ENCODE peak calls at places on chromosomes 3 and 15, in ten cellular contexts. L, O, W, B, I, R, J, F, A and V are unnamed samples. For H3K4me1, the result is how much of the 10 kb centered on the place peaks cover.

GRCh38 chr3:161177996-161178395 is 43.1 kb upstream of the NMD3 start:
- DNase-seq in F (no peak), I (no peak), W (no peak), L (no peak), O (no peak), B (no peak), J (no peak), A (no peak), R (no peak), V (no peak)

GRCh38 chr3:37024092-37024491 is 30.8 kb downstream of the MLH1 start:
- DNase-seq in F (no peak), L (no peak), A (no peak), I (no peak), R (no peak), O (no peak), W (no peak), B (no peak), J (no peak), V (peak)

GRCh38 chr3:52434491-52435115 is 10.3 kb downstream of the SEMA3G start:
- DNase-seq in J (no peak), I (peak), R (no peak), L (no peak), F (no peak), B (no peak), A (no peak), W (no peak), O (no peak), V (no peak)

GRCh38 chr15:75620043-75620775 is 5.3 kb downstream of the SNUPN start:
- DNase-seq in J (no peak), A (no peak), I (peak), R (no peak), O (no peak), B (no peak), L (peak), F (no peak), W (no peak), V (no peak)

GRCh38 chr3:87336761-87337160 is 60.4 kb upstream of the POU1F1 start:
- DNase-seq in R (no peak), L (no peak), W (no peak), F (no peak), J (no peak), A (no peak), I (no peak), O (no peak), B (no peak), V (no peak)

GRCh38 chr3:168248383-168249047 is 152.8 kb upstream of the GOLIM4 start:
- DNase-seq in W (no peak), I (peak), B (no peak), J (no peak), A (no peak), R (peak), F (peak), L (peak), O (peak), V (no peak)

GRCh38 chr15:61226313-61227250 is 2.5 kb downstream of the RORA start:
- DNase-seq in A (no peak), R (no peak), O (no peak), I (no peak), B (no peak), W (no peak), L (no peak), J (no peak), F (no peak), V (no peak)

GRCh38 chr3:149376728-149377407 is 581 bp downstream of the TM4SF1 start:
- DNase-seq in R (no peak), I (no peak), B (no peak), J (no peak), L (no peak), A (no peak), O (no peak), W (no peak), F (no peak), V (no peak)

GRCh38 chr3:152399374-152399773 is 130.6 kb downstream of the MBNL1 start:
- DNase-seq in L (no peak), I (no peak), W (no peak), F (no peak), B (no peak), J (no peak), A (no peak), R (no peak), O (no peak), V (no peak)

GRCh38 chr15:33789141-33789540 is 179.2 kb upstream of the CHRM5 start:
- DNase-seq in B (no peak), I (no peak), A (no peak), W (no peak), J (no peak), L (peak), F (no peak), O (no peak), R (no peak), V (no peak)

GRCh38 chr15:66545249-66545648 is 20.5 kb downstream of the LCTL start:
- DNase-seq in B (no peak), F (no peak), R (no peak), J (no peak), I (no peak), L (no peak), O (no peak), W (no peak), A (no peak), V (no peak)

GRCh38 chr15:68447209-68447608 is 15.2 kb upstream of the ITGA11 start:
- DNase-seq in F (no peak), B (no peak), O (no peak), L (no peak), W (peak), R (no peak), A (no peak), J (no peak), I (no peak), V (no peak)

GRCh38 chr15:27235161-27235560 is 264.2 kb downstream of the GABRG3 start:
- DNase-seq in A (no peak), L (no peak), B (no peak), F (no peak), O (no peak), I (no peak), W (no peak), J (no peak), R (no peak), V (no peak)

GRCh38 chr15:29337156-29337959 is 67.7 kb upstream of the NSMCE3 start:
- DNase-seq in L (peak), F (no peak), W (no peak), B (no peak), I (no peak), O (no peak), A (no peak), R (no peak), J (no peak), V (no peak)

GRCh38 chr3:55066406-55067128 is 138.7 kb upstream of the LRTM1 start:
- DNase-seq in O (no peak), B (no peak), I (peak), F (no peak), R (no peak), J (no peak), W (no peak), L (peak), A (no peak), V (no peak)

GRCh38 chr3:11610044-11610671 is 33.6 kb downstream of the VGLL4 start:
- DNase-seq in J (peak), F (no peak), R (peak), B (no peak), A (no peak), W (peak), I (peak), L (peak), O (no peak), V (no peak)

GRCh38 chr15:101487060-101487459 is 2.4 kb downstream of the PCSK6 start:
- DNase-seq in B (no peak), I (no peak), J (no peak), O (no peak), R (no peak), W (no peak), F (no peak), A (no peak), L (no peak), V (no peak)

GRCh38 chr3:42803800-42804112 is 534 bp downstream of the HIGD1A start:
- DNase-seq in F (no peak), J (peak), R (peak), W (peak), B (no peak), I (peak), L (peak), O (peak), A (no peak), V (no peak)

GRCh38 chr3:149352556-149352955 is 19.1 kb upstream of the TM4SF18 start:
- DNase-seq in W (no peak), L (peak), B (no peak), R (peak), J (peak), A (no peak), I (peak), O (peak), F (peak), V (no peak)

GRCh38 chr3:73586190-73586589 is 38.6 kb downstream of the PDZRN3 start:
- DNase-seq in W (no peak), A (no peak), L (no peak), O (no peak), B (no peak), R (no peak), I (no peak), F (no peak), J (no peak), V (no peak)

GRCh38 chr15:67707520-67708283 is 117.6 kb upstream of the SKOR1 start:
- DNase-seq in A (no peak), F (no peak), L (no peak), B (no peak), R (no peak), O (no peak), W (no peak), J (no peak), I (no peak), V (no peak)

GRCh38 chr3:172562881-172563835 is 39.9 kb upstream of the TNFSF10 start:
- DNase-seq in A (no peak), F (no peak), B (no peak), R (no peak), I (no peak), L (peak), O (no peak), W (no peak), J (peak), V (no peak)

GRCh38 chr3:109275702-109276293 is 40.5 kb downstream of the DPPA2 start:
- DNase-seq in A (no peak), F (peak), L (peak), O (peak), J (peak), W (no peak), R (peak), B (no peak), I (peak), V (no peak)

GRCh38 chr3:63968612-63969350 is 54.5 kb downstream of the PSMD6 start:
- DNase-seq in R (no peak), J (no peak), A (no peak), O (no peak), L (no peak), I (no peak), F (no peak), B (no peak), W (no peak), V (no peak)

GRCh38 chr3:69058180-69058946 is 6.2 kb upstream of the TMF1 start:
- DNase-seq in A (no peak), B (no peak), W (no peak), F (no peak), O (no peak), J (no peak), R (no peak), I (no peak), L (no peak), V (peak)

GRCh38 chr3:111096487-111097209 is 25.0 kb downstream of the NECTIN3 start:
- DNase-seq in B (no peak), J (no peak), I (no peak), L (no peak), W (no peak), O (no peak), R (no peak), A (no peak), F (no peak), V (no peak)

GRCh38 chr15:76177491-76178040 is 117.8 kb downstream of the TMEM266 start:
- DNase-seq in L (no peak), J (peak), A (no peak), R (peak), I (no peak), F (no peak), W (no peak), B (no peak), O (no peak), V (no peak)

GRCh38 chr15:98903377-98904018 is 104.1 kb downstream of the PGPEP1L start:
- DNase-seq in B (no peak), O (no peak), F (no peak), R (no peak), A (no peak), I (no peak), J (no peak), W (no peak), L (no peak), V (no peak)
- H3K4me1 ChIP-seq in B (under half), O (under half), F (under half), R (half or more), A (under half), I (under half), J (under half), W (under half), L (under half), V (under half)

DNA sequence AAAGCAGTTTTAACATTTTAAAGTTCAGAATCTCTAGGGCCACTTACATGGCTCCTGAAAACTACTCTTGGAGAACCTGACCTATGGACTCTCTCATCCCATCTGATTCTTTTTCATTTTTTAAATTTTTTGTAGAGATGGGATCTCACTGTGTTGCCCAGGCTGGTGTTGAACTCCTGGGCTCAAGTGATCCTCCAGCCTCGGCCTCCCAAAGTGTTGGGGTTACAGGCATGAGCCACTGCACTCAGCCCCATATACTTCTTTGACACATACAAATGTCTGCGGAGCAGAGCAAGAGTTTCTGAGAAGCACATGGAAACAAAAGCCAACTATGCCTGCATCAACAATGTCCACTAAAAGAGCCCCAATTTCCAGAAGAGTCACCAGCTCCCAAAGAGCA is 189.8 kb downstream of the FOXP1 start:
- DNase-seq in F (no peak), I (no peak), R (no peak), W (no peak), B (no peak), J (no peak), L (no peak), A (no peak), O (no peak), V (no peak)
- H3K4me1 ChIP-seq in F (under half), I (under half), R (half or more), W (under half), B (under half), J (under half), L (under half), A (half or more), O (under half), V (half or more)

GRCh38 chr15:70323111-70323851 is 225.6 kb upstream of the TLE3 start:
- DNase-seq in A (no peak), W (peak), B (no peak), I (peak), R (peak), F (peak), J (no peak), L (peak), O (no peak), V (no peak)
- H3K4me1 ChIP-seq in A (under half), W (under half), B (under half), I (under half), R (half or more), F (under half), J (under half), L (half or more), O (under half), V (under half)

GRCh38 chr3:126997455-126998038 is 14.6 kb downstream of the PLXNA1 start:
- DNase-seq in F (no peak), B (no peak), I (peak), L (no peak), A (no peak), J (no peak), O (no peak), R (peak), W (no peak), V (no peak)
- H3K4me1 ChIP-seq in F (under half), B (under half), I (under half), L (under half), A (under half), J (under half), O (under half), R (under half), W (under half), V (under half)

GRCh38 chr15:31077981-31078380 is 23.5 kb downstream of the TRPM1 start:
- DNase-seq in B (no peak), R (no peak), W (peak), I (no peak), L (no peak), O (no peak), F (no peak), J (no peak), A (no peak), V (no peak)
- H3K4me1 ChIP-seq in B (under half), R (under half), W (under half), I (under half), L (under half), O (under half), F (under half), J (under half), A (under half), V (under half)

DNA sequence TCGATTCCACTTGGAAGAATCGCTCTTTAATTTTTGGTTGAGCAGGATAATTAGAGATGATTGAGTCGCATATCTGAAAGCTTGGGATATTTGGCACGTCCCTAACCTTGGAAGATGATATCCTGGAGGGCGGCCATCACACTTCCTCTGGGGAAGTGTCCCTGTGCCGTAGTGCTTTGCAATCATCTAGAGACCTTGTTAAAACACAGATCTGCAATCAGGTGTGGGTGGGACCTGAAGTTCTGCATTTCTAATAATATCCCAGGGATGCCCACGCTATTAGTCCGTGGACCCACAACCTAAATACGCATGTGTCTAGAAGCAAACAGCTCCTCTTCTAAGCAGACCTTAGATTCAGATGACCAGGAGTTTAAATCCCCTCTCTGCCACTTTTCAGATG is 20.5 kb downstream of the MYO1E start:
- DNase-seq in W (no peak), A (no peak), O (no peak), J (no peak), R (no peak), I (no peak), L (no peak), F (no peak), B (no peak), V (no peak)
- H3K4me1 ChIP-seq in W (under half), A (under half), O (under half), J (under half), R (half or more), I (under half), L (under half), F (under half), B (half or more), V (under half)

DNA sequence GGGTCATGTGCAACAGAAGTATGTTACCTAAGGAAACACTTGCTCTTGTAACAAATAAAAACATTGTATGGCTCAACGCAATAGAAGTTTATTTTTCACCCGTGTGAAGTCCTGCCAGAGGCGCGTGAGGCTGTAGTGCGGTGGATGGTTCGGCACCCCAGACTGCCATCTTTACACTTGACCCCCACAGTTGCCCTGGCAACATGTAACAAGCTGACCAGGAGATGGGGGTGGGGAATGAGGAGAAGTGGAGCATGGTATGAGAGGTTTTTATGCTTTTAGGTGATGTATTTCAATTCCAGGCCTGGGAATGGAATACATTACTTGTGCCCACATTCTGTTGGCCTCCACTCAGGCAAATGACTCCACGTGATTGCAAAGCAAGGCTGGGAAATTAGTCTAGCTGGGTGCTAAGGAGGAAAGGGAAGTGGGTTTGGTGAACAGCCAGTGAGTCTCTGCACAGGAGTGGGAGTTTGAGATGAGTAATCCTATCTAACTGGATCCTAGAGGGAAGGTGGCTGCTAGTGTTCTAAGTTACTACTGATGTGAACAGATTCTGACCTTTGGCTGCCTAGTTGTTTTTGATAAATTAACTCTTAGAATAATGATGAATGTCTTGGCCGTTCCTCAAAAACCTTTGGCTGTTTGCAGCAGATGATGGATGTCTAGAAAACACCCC is 33.8 kb upstream of the GREM1 start:
- DNase-seq in B (no peak), O (no peak), R (no peak), I (no peak), L (no peak), J (no peak), W (no peak), A (no peak), F (no peak), V (no peak)
- H3K4me1 ChIP-seq in B (under half), O (under half), R (under half), I (under half), L (under half), J (under half), W (under half), A (under half), F (under half), V (under half)

DNA sequence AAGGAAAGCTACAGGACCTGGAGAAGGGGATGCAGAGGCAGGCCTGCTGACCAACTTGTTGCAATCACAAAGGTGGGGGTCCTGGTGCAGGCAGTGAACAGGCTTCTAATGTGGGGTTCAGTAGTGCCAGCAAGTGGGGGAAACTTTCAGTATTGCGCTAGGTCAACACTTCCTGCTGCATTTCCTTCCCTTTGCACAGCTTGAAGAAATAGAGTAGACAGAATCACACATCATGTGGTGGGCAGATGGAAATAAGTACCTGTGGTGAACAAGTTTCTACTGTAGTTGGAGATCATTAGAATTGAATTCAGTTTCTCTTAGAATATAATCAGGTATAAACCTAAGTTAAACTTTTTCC is 63.4 kb downstream of the RGMA start:
- DNase-seq in W (no peak), F (no peak), A (no peak), J (no peak), L (no peak), R (no peak), I (peak), B (no peak), O (no peak), V (no peak)
- H3K4me1 ChIP-seq in W (under half), F (under half), A (under half), J (under half), L (under half), R (half or more), I (under half), B (under half), O (under half), V (under half)

GRCh38 chr3:45988804-45989203 is 6.8 kb downstream of the FYCO1 start:
- DNase-seq in F (no peak), R (no peak), J (no peak), B (no peak), A (no peak), I (no peak), W (no peak), O (no peak), L (peak), V (no peak)
- H3K4me1 ChIP-seq in F (under half), R (half or more), J (half or more), B (under half), A (half or more), I (under half), W (under half), O (half or more), L (half or more), V (half or more)